ENCODE peak calls at places on chromosomes 6 and 20, in five cellular contexts. E is stomach; K is left ventricle myocardium inferior; I is effector memory CD4-positive, alpha-beta T cell; Z is breast epithelium. L is an unnamed sample.
A peak's percentile ranks its signal among the peaks of the same experiment; 100 is the strongest.

GRCh38 chr20:47379433-47380150 is 23.1 kb upstream of the ZMYND8 start:
- DNase-seq in E (no peak), K (no peak), I (no peak), Z (no peak), L (no peak)

GRCh38 chr6:157954150-157955117 is 27.2 kb upstream of the SYNJ2 start:
- DNase-seq in E (peak; percentile 87), K (no peak), I (no peak), Z (no peak), L (no peak)

GRCh38 chr6:113837170-113837569 is 20.0 kb upstream of the MARCKS start:
- DNase-seq in E (no peak), K (no peak), I (no peak), Z (no peak), L (no peak)

GRCh38 chr6:40947876-40948514 is 91.0 kb downstream of the UNC5CL start:
- DNase-seq in E (no peak), K (no peak), I (no peak), Z (no peak), L (peak; percentile 16)

GRCh38 chr6:20400476-20401402 is 940 bp upstream of the E2F3 start:
- DNase-seq in E (no peak), K (peak; percentile 59), I (peak; percentile 14), Z (no peak), L (no peak)

GRCh38 chr6:30357678-30358339 is 12.9 kb downstream of the RPP21 start:
- DNase-seq in E (peak; percentile 40), K (no peak), I (peak; percentile 14), Z (peak; percentile 30), L (peak; percentile 78)

GRCh38 chr20:37574199-37574890 is 46.7 kb upstream of the BLCAP start:
- DNase-seq in E (peak; percentile 13), K (no peak), I (no peak), Z (no peak), L (no peak)

GRCh38 chr6:84512396-84512795 is 252.0 kb downstream of the TBX18 start:
- DNase-seq in E (no peak), K (no peak), I (no peak), Z (no peak), L (no peak)

GRCh38 chr6:139370707-139371345 is 3.6 kb downstream of the CITED2 start:
- DNase-seq in E (no peak), K (no peak), I (no peak), Z (no peak), L (no peak)

GRCh38 chr6:85865665-85866372 is 223.1 kb upstream of the SYNCRIP start:
- DNase-seq in E (no peak), K (no peak), I (no peak), Z (no peak), L (no peak)

GRCh38 chr6:95804847-95805541 is 210.8 kb upstream of the FUT9 start:
- DNase-seq in E (peak; percentile 61), K (no peak), I (no peak), Z (no peak), L (no peak)

GRCh38 chr20:45345104-45345936 is 2.9 kb downstream of the SDC4 start:
- DNase-seq in E (peak; percentile 82), K (no peak), I (no peak), Z (peak; percentile 90), L (no peak)

GRCh38 chr6:44621846-44622245 is 234.3 kb downstream of the CDC5L start:
- DNase-seq in E (no peak), K (no peak), I (no peak), Z (no peak), L (no peak)

GRCh38 chr6:44622555-44622954 is 235.0 kb downstream of the CDC5L start:
- DNase-seq in E (no peak), K (no peak), I (no peak), Z (no peak), L (no peak)

GRCh38 chr6:44620922-44621321 is 233.4 kb downstream of the CDC5L start:
- DNase-seq in E (no peak), K (no peak), I (no peak), Z (no peak), L (no peak)

GRCh38 chr6:44615621-44616020 is 228.1 kb downstream of the CDC5L start:
- DNase-seq in E (no peak), K (no peak), I (no peak), Z (no peak), L (no peak)

GRCh38 chr6:44617416-44617815 is 229.9 kb downstream of the CDC5L start:
- DNase-seq in E (no peak), K (no peak), I (no peak), Z (no peak), L (no peak)
- H3K4me1 ChIP-seq in E (no peaks in the 10 kb centered on the region), K (no peaks in the 10 kb centered on the region), I (no peaks in the 10 kb centered on the region), Z (no peaks in the 10 kb centered on the region), L (no peaks in the 10 kb centered on the region)

GRCh38 chr6:6631526-6632276 is 43.2 kb downstream of the LY86 start:
- DNase-seq in E (no peak), K (no peak), I (no peak), Z (no peak), L (no peak)
- H3K27ac ChIP-seq in E (no peak overlapping the region), K (no peak overlapping the region), I (no peak overlapping the region), Z (no peak overlapping the region), L (no peak overlapping the region)

DNA sequence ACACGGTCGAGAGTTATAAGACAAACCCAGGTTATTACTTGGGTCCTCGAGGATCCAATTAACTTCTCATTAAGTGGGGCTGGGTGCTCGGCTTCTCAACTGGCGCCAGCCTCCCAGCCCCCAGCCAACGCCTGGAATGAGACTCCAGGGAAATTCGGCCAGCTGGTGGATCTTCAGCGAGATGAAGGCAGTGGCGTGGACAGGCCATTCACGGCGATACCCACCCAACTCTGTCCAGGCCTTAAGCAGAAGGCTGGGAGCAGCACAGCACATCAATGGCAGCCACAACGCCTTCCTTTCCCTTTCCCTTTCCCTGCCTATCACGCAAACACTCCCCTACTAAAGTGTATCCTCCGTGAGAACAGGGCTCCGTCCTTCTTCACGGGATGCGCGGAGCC is 852 bp downstream of the METTL24 start:
- DNase-seq in E (no peak), K (no peak), I (no peak), Z (no peak), L (no peak)
- H3K4me3 ChIP-seq in E (peak overlapping the region; percentile 59), K (peak overlapping the region; percentile 71), I (no peak overlapping the region), Z (peak overlapping the region; percentile 73), L (peak overlapping the region; percentile 80)

GRCh38 chr20:57716893-57717292 is 7.1 kb upstream of the PMEPA1 start:
- DNase-seq in E (no peak), K (peak; percentile 62), I (no peak), Z (no peak), L (no peak)
- H3K4me1 ChIP-seq in E (peaks cover 51% of the 10 kb centered on the region), K (peaks cover 64% of the 10 kb centered on the region), I (peaks cover 6% of the 10 kb centered on the region), Z (no peaks in the 10 kb centered on the region), L (no peaks in the 10 kb centered on the region)

DNA sequence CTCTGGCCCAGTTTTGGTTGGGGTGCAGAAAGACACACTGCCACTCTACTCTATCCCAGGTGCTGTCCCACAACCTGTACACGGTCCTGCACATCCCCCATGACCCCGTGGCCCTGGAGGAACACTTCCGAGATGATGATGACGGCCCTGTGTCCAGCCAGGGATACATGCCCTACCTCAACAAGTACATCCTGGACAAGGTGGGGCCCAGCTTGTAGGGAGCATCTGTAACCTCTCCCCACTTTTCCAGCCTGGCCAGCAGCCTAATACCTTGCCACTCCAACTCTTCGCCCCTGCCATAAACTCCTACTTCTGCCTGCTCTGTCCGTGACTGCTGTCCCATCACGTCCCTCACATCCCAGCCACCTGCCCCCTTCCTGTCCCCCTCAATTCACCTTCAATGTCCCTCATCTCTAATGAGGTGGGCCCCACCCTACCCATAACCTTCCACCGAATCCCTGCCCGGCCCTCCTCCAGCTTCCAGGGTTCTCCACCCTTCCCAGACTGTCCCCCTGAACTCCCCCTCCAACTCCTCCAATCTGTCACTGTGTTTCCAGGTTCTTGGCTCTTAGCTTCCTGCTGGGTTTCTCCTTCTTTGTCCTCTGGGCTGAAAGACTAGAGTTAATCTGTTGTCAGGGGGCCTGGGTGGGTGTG is 12.1 kb downstream of the DEF6 start:
- DNase-seq in E (no peak), K (no peak), I (no peak), Z (no peak), L (no peak)
- H3K27ac ChIP-seq in E (peak overlapping the region; percentile 16), K (no peak overlapping the region), I (peak overlapping the region; percentile 83), Z (no peak overlapping the region), L (no peak overlapping the region)

GRCh38 chr20:50731930-50732690 is 730 bp downstream of the PARD6B start:
- DNase-seq in E (no peak), K (no peak), I (no peak), Z (peak; percentile 26), L (no peak)

GRCh38 chr20:50728981-50729874 is 2.2 kb upstream of the PARD6B start:
- DNase-seq in E (peak; percentile 75), K (no peak), I (no peak), Z (peak; percentile 48), L (no peak)

GRCh38 chr20:50730765-50731054 is 670 bp upstream of the PARD6B start:
- DNase-seq in E (no peak), K (no peak), I (no peak), Z (no peak), L (no peak)

GRCh38 chr20:50729925-50730764 is 1.2 kb upstream of the PARD6B start:
- DNase-seq in E (no peak), K (no peak), I (no peak), Z (peak; percentile 27), L (no peak)

DNA sequence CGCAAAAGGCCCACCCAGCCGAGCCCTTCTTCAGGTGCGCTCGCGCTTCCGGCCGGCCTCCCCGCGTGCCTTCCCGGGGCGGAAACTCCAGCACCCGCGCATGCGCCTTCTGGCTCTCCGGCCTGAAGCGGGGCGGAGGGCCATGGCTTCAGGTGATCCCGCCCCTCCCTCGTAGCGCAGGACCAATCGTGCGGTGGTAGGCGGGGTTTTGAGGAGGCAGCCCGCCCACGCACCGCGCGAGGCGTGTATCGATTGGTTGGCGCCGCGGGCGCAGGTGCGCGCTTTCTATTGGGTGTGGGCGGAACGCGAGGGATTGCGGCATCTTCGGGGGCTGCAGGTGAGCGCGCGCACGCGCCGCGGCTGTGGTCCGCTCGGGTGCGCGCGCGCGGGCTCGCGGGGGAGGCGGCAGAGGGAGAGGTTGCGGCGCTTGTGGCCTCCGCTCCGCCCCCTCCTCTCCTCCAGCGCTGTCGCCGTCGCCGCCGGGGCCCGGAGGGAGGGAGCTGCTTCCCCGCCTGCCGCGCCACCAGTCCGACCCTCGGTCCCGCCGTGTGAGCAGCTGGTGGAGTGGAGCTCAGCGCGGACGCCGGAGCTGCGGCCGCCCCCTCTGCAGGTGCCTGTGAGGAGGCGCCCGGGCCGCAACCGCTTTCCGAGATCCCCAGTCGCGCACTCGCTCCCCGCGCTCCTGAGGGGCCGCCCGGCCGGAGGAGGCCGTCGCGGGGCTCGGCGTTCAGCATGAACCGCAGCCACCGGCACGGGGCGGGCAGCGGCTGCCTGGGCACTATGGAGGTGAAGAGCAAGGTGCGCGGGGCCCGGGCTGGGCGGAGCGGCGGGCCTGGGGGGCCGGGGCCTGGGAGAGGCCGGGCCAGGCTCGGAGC is at the start of gene PARD6B:
- DNase-seq in E (peak; percentile 99), K (peak; percentile 96), I (peak; percentile 99), Z (peak; percentile 100), L (peak; percentile 99)
- H3K4me3 ChIP-seq in E (peak within 1 kb of the TSS; percentile 90), K (peak within 1 kb of the TSS; percentile 92), I (peak within 1 kb of the TSS; percentile 94), Z (peak within 1 kb of the TSS; percentile 96), L (peak within 1 kb of the TSS; percentile 72)

GRCh38 chr6:136784910-136785746 is 7.1 kb downstream of the MAP3K5 start:
- DNase-seq in E (peak; percentile 61), K (peak; percentile 47), I (no peak), Z (no peak), L (no peak)
- H3K4me1 ChIP-seq in E (peaks cover 99% of the 10 kb centered on the region), K (peaks cover 98% of the 10 kb centered on the region), I (peaks cover 61% of the 10 kb centered on the region), Z (no peaks in the 10 kb centered on the region), L (no peaks in the 10 kb centered on the region)